ENCODE peak calls at places on chromosomes 4 and X, in seven cellular contexts. S, F, R, U, V, H and O are unnamed samples.
A peak's percentile ranks its signal among the peaks of the same experiment; 100 is the strongest.

GRCh38 chr4:99855677-99856076 is 38.5 kb downstream of the LAMTOR3 start:
- DNase-seq in S (no peak), F (no peak), R (no peak), U (peak; percentile 74), V (peak; percentile 14), H (no peak), O (peak; percentile 37)

GRCh38 chr4:60865238-60865637 is 334.9 kb upstream of the ADGRL3 start:
- DNase-seq in S (no peak), F (no peak), R (no peak), U (no peak), V (peak; percentile 0), H (no peak), O (no peak)

GRCh38 chrX:154401918-154402621 is 3.9 kb downstream of the RPL10 start:
- DNase-seq in S (no peak), F (no peak), R (no peak), U (peak; percentile 63), V (no peak), H (no peak), O (no peak)

GRCh38 chr4:38026138-38026740 is 66.0 kb downstream of the PTTG2 start:
- DNase-seq in S (no peak), F (no peak), R (no peak), U (no peak), V (no peak), H (no peak), O (no peak)

GRCh38 chr4:172982151-172982590 is 186.4 kb upstream of the GALNT7 start:
- DNase-seq in S (peak; percentile 55), F (no peak), R (no peak), U (no peak), V (peak; percentile 76), H (peak; percentile 92), O (no peak)

GRCh38 chrX:37697169-37697760 is 11.7 kb downstream of the XK start:
- DNase-seq in S (no peak), F (no peak), R (no peak), U (no peak), V (peak; percentile 10), H (no peak), O (no peak)

GRCh38 chrX:128714425-128714824 is 662.2 kb upstream of the ACTRT1 start:
- DNase-seq in S (no peak), F (no peak), R (no peak), U (no peak), V (no peak), H (no peak), O (no peak)

GRCh38 chr4:15938182-15938581 is 358 bp downstream of the FGFBP1 start:
- DNase-seq in S (no peak), F (no peak), R (peak; percentile 82), U (no peak), V (no peak), H (no peak), O (no peak)

GRCh38 chrX:21373637-21374162 is 518 bp upstream of the CNKSR2 start:
- DNase-seq in S (no peak), F (peak; percentile 37), R (peak; percentile 46), U (no peak), V (no peak), H (no peak), O (peak; percentile 36)